ENCODE peak calls at places on chromosomes 3 and 15, in ten cellular contexts. F, K, W, L, E, S, J, Q, O and I are unnamed samples.

GRCh38 chr15:97783240-97783639 is 177.3 kb upstream of the ARRDC4 start:
- DNase-seq in K (no peak), L (no peak), O (peak), E (no peak), Q (no peak), W (no peak), S (no peak), F (no peak), J (no peak), I (no peak)

GRCh38 chr15:48003447-48003846 is 117.3 kb upstream of the SLC24A5 start:
- DNase-seq in S (no peak), E (no peak), L (no peak), W (no peak), F (no peak), O (no peak), Q (no peak), K (no peak), J (no peak), I (no peak)

GRCh38 chr15:28943146-28943545 is 57.4 kb downstream of the APBA2 start:
- DNase-seq in O (no peak), F (no peak), K (no peak), E (no peak), W (no peak), L (no peak), J (no peak), S (no peak), Q (no peak), I (no peak)

GRCh38 chr3:53518495-53518981 is 24.1 kb downstream of the CACNA1D start:
- DNase-seq in F (no peak), Q (no peak), L (peak), W (peak), K (no peak), J (no peak), O (no peak), S (no peak), E (no peak), I (no peak)

GRCh38 chr3:127982155-127982554 is 67.1 kb downstream of the KBTBD12 start:
- DNase-seq in S (no peak), E (no peak), J (no peak), K (no peak), O (no peak), Q (no peak), F (no peak), L (no peak), W (no peak), I (no peak)

GRCh38 chr15:31276596-31277298 is 49.9 kb upstream of the KLF13 start:
- DNase-seq in K (no peak), Q (no peak), F (no peak), S (no peak), O (no peak), L (no peak), J (no peak), E (no peak), W (no peak), I (no peak)

GRCh38 chr3:150407818-150408231 is 273 bp upstream of the TSC22D2 start:
- DNase-seq in J (no peak), W (peak), Q (no peak), E (no peak), O (peak), S (no peak), F (no peak), L (peak), K (peak), I (no peak)

GRCh38 chr15:63018639-63019038 is 23.9 kb upstream of the TPM1 start:
- DNase-seq in O (no peak), S (no peak), L (peak), J (no peak), Q (no peak), E (no peak), F (no peak), W (no peak), K (no peak), I (no peak)

GRCh38 chr3:30915782-30916181 is 21.3 kb upstream of the GADL1 start:
- DNase-seq in Q (no peak), S (no peak), F (no peak), J (no peak), O (no peak), K (no peak), W (no peak), L (peak), E (no peak), I (no peak)

GRCh38 chr3:3288288-3288687 is 108.8 kb upstream of the CRBN start:
- DNase-seq in O (no peak), L (no peak), K (no peak), S (no peak), J (no peak), E (no peak), F (no peak), W (no peak), Q (no peak), I (no peak)

GRCh38 chr3:14135581-14135980 is 10.7 kb downstream of the TMEM43 start:
- DNase-seq in J (no peak), O (no peak), W (no peak), Q (no peak), E (no peak), S (no peak), L (no peak), K (no peak), F (no peak), I (no peak)

GRCh38 chr15:83092309-83092976 is 15.0 kb upstream of the TM6SF1 start:
- DNase-seq in L (peak), Q (no peak), E (no peak), S (no peak), F (no peak), J (peak), W (peak), O (no peak), K (peak), I (no peak)

GRCh38 chr3:50445919-50446318 is 57.5 kb downstream of the CACNA2D2 start:
- DNase-seq in W (no peak), O (no peak), S (no peak), J (no peak), L (no peak), F (no peak), Q (no peak), K (peak), E (no peak), I (no peak)

GRCh38 chr15:68218331-68218730 is 11.2 kb downstream of the CLN6 start:
- DNase-seq in O (no peak), K (peak), E (no peak), W (no peak), Q (no peak), F (no peak), J (no peak), S (no peak), L (no peak), I (no peak)

GRCh38 chr15:91887321-91887720 is 33.8 kb downstream of the SLCO3A1 start:
- DNase-seq in F (no peak), Q (no peak), W (no peak), O (no peak), L (no peak), J (no peak), K (no peak), E (no peak), S (no peak), I (no peak)

GRCh38 chr3:108441081-108441507 is 69.3 kb downstream of the MYH15 start:
- DNase-seq in L (no peak), S (peak), W (no peak), Q (no peak), J (no peak), F (peak), E (no peak), K (no peak), O (no peak), I (no peak)

GRCh38 chr15:101578443-101578894 is 73.7 kb downstream of the TM2D3 start:
- DNase-seq in W (no peak), J (peak), Q (no peak), L (peak), O (no peak), E (no peak), K (peak), S (peak), F (peak), I (no peak)

GRCh38 chr3:45515999-45516804 is 78.3 kb upstream of the LIMD1 start:
- DNase-seq in L (no peak), E (no peak), J (no peak), F (no peak), K (no peak), Q (no peak), S (no peak), W (no peak), O (no peak), I (no peak)

GRCh38 chr15:74775132-74775562 is 6.7 kb upstream of the CSK start:
- DNase-seq in J (no peak), L (no peak), Q (no peak), W (no peak), K (peak), O (no peak), F (no peak), E (no peak), S (no peak), I (no peak)

GRCh38 chr3:185586644-185586964 is 509 bp downstream of the SENP2 start:
- DNase-seq in S (no peak), L (no peak), J (no peak), W (no peak), O (no peak), K (no peak), Q (no peak), F (no peak), E (no peak), I (no peak)

GRCh38 chr3:161700998-161701397 is 204.4 kb downstream of the OTOL1 start:
- DNase-seq in E (no peak), L (no peak), Q (no peak), J (no peak), S (no peak), K (no peak), O (no peak), W (no peak), F (peak), I (no peak)

GRCh38 chr3:158696618-158697017 is 24.2 kb upstream of the LXN start:
- DNase-seq in S (no peak), K (no peak), O (no peak), E (no peak), Q (no peak), L (peak), F (no peak), J (no peak), W (no peak), I (no peak)

GRCh38 chr3:173138031-173138430 is 3.0 kb downstream of the SPATA16 start:
- DNase-seq in L (no peak), O (no peak), S (no peak), W (no peak), E (no peak), K (no peak), Q (no peak), J (no peak), F (peak), I (no peak)

GRCh38 chr15:100818927-100819326 is 60.7 kb upstream of the ALDH1A3 start:
- DNase-seq in F (no peak), Q (no peak), E (peak), L (peak), J (no peak), K (no peak), W (peak), O (no peak), S (no peak), I (no peak)

GRCh38 chr3:152474585-152474984 is 205.9 kb downstream of the MBNL1 start:
- DNase-seq in Q (no peak), W (peak), L (peak), E (peak), S (no peak), O (peak), K (no peak), F (peak), J (peak), I (no peak)

GRCh38 chr3:124800511-124801374 is 70.5 kb downstream of the UMPS start:
- DNase-seq in K (no peak), F (no peak), E (no peak), J (no peak), L (peak), S (no peak), Q (no peak), W (peak), O (no peak), I (no peak)

GRCh38 chr15:90916461-90916860 is 13.4 kb downstream of the MAN2A2 start:
- DNase-seq in S (no peak), E (no peak), W (no peak), O (no peak), J (no peak), F (no peak), Q (no peak), K (no peak), L (no peak), I (no peak)

GRCh38 chr15:45397116-45397665 is 18.8 kb upstream of the GATM start:
- DNase-seq in E (no peak), K (no peak), S (no peak), W (no peak), F (no peak), J (no peak), O (no peak), Q (no peak), L (no peak), I (no peak)

GRCh38 chr15:45391746-45392711 is 13.7 kb upstream of the GATM start:
- DNase-seq in E (no peak), K (no peak), W (no peak), O (no peak), F (no peak), S (no peak), L (no peak), J (peak), Q (no peak), I (no peak)

GRCh38 chr15:45394681-45395080 is 16.3 kb upstream of the GATM start:
- DNase-seq in S (no peak), J (no peak), E (no peak), W (no peak), L (no peak), K (no peak), Q (no peak), O (no peak), F (no peak), I (no peak)

GRCh38 chr15:45395956-45396355 is 17.6 kb upstream of the GATM start:
- DNase-seq in J (no peak), L (no peak), W (no peak), K (no peak), S (no peak), E (no peak), O (no peak), Q (no peak), F (no peak), I (no peak)

DNA sequence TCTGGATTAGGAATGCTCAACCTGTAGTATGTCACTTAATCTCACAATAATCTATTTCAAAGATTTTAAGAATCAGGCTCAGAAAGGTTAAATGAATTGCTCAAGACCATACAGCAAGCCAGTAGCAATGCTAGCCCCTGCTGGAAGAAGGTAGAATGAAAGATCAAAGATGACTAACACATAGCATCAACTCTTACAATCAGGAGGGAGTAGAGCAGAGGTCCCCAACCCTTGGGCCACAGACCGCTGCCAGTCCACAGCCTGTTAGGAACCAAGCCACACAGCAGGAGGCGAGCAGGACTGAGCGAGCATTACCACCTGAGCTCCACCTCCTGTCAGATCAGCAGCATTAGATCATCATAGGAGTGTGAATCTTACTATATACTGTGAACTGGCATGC is 15.5 kb upstream of the GATM start:
- DNase-seq in J (no peak), O (no peak), W (no peak), Q (no peak), F (no peak), S (no peak), L (no peak), K (no peak), E (no peak), I (no peak)
- TF ChIP-seq CTCF in J (peak), O (peak), W (no peak), Q (peak), F (peak), S (no peak), L (peak), K (no peak), E (no peak), I (no peak)

GRCh38 chr3:55405436-55405835 is 81.7 kb downstream of the WNT5A start:
- DNase-seq in E (no peak), Q (no peak), J (no peak), O (no peak), L (peak), F (peak), W (no peak), K (no peak), S (peak), I (no peak)
- TF ChIP-seq CTCF in E (peak), Q (no peak), J (peak), O (peak), L (peak), F (peak), W (peak), K (no peak), S (peak), I (no peak)

DNA sequence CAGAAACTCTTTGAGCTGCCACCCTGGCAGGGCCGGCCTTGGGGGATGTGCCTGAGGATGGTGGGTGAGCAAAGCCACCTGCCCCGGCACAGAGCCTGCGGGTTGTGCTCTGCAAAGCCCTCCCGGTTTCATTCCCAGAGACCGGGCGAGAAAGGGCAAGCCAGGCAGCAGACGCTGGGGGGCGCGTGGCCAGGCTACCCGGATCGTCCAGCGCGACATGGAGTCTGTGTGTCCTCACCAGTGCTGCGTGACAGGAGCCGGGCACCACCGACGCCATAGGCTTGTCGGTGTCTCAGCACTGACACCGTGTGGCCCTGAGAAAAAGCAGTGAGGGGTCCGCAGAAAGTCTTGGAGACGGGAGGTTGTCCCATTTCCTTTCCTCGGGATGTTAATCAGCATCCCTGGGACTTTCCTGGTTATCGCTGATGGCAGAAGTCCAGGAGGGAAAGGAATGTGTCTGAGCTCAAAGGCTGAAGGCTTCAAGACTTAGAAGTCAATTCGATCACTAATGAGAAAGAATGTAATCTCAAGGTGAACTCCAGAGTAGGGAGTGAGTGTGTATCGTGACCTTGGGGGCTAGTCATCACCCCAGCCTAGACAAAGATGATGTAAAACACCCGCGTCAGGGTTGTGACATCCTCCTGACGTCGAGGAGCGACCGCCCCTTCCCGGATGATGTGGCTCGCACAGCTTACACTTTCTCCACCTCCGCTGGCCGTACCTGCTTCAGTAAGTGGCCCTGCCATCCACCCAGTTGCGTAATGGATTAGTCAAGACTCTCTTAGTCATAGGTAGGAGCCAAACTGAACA is 36.3 kb upstream of the PLA2G4E start:
- DNase-seq in K (peak), L (peak), J (peak), Q (no peak), E (no peak), S (peak), F (peak), W (no peak), O (peak), I (no peak)
- TF ChIP-seq CTCF in K (peak), L (peak), J (peak), Q (peak), E (peak), S (peak), F (peak), W (peak), O (peak), I (no peak)

GRCh38 chr15:39974656-39975230 is 40.8 kb downstream of the EIF2AK4 start:
- DNase-seq in J (no peak), F (no peak), Q (no peak), L (no peak), S (no peak), K (no peak), W (no peak), O (no peak), E (no peak), I (no peak)

GRCh38 chr15:39979606-39980005 is 45.7 kb downstream of the EIF2AK4 start:
- DNase-seq in J (no peak), W (no peak), O (no peak), S (no peak), L (no peak), K (no peak), Q (no peak), F (no peak), E (no peak), I (no peak)

GRCh38 chr15:39976291-39977274 is 42.7 kb downstream of the EIF2AK4 start:
- DNase-seq in F (peak), W (peak), S (peak), O (peak), L (peak), K (peak), E (peak), Q (no peak), J (peak), I (peak)
- TF ChIP-seq CTCF in F (peak), W (peak), S (no peak), O (peak), L (peak), K (no peak), E (peak), Q (peak), J (peak), I (no peak)

DNA sequence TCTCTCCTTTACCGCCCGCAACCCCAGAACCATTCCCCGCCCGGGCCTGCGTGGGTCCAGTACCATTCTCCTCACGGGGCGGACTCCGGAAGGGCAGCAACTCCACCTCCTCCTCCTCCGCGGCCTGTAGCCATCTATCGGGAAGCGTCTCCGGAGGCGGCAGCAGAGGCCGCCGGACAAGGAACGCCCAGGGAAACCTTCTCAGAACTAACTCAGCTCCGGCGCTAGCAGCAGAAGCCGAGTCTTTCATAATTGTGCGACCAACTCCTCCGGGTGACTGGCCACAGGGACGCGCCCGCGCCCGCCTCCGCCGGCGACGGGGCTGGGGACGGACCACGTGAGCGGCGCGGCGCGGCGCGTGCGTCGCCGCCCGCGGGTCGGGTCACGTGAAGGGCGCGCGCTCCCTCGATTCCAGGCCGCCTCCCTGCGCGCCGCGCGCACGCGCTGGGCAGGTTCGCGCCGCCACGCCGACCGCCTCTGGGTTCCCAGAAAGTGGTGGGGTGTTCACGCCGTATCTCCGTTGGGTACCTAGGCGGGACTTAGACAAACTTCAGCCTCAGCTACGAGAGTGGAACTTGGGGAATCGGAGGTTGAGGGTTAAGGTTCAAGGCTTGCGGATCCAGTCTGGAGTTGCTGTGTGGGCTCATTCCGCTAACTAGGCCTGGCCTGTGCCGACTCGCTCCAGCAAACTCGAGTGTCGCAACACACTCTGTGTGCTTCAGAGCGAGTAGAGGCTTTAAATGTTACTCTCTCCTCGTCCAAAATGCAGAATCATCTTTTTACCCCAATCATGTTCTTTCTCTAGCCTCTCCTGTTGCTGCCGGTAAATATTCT is at the start of gene TRPM7:
- DNase-seq in F (peak), Q (no peak), W (peak), K (peak), O (peak), E (peak), J (peak), S (peak), L (peak), I (peak)
- TF ChIP-seq CTCF in F (no peak), Q (peak), W (peak), K (no peak), O (no peak), E (peak), J (no peak), S (no peak), L (peak), I (no peak)